ENCODE peak calls at places on chromosome 21, in four cellular contexts. A is left lung; M is lower lobe of right lung; Z is CD8-positive, alpha-beta T cell. U is an unnamed sample.

GRCh38 chr21:18058731-18059398 is 185.8 kb upstream of the CHODL start:
- DNase-seq in A (no peak), M (no peak), Z (no peak), U (no peak)

GRCh38 chr21:35134299-35134698 is 85.2 kb upstream of the RUNX1 start:
- DNase-seq in A (no peak), M (no peak), Z (no peak), U (no peak)

GRCh38 chr21:42056468-42056867 is 14.6 kb upstream of the UMODL1 start:
- DNase-seq in A (peak; percentile 39), M (no peak), Z (no peak), U (no peak)

GRCh38 chr21:29077651-29078090 is 4.2 kb upstream of the CCT8 start:
- DNase-seq in A (no peak), M (no peak), Z (no peak), U (no peak)

GRCh38 chr21:15097580-15097979 is 32.8 kb upstream of the NRIP1 start:
- DNase-seq in A (no peak), M (no peak), Z (no peak), U (no peak)

GRCh38 chr21:25313891-25314646 is 293.2 kb downstream of the MRPL39 start:
- DNase-seq in A (no peak), M (no peak), Z (no peak), U (no peak)

GRCh38 chr21:43812139-43812821 is 22.9 kb downstream of the RRP1 start:
- DNase-seq in A (peak; percentile 86), M (peak; percentile 82), Z (no peak), U (no peak)

GRCh38 chr21:37849703-37850102 is 66.6 kb downstream of the KCNJ6 start:
- DNase-seq in A (no peak), M (no peak), Z (no peak), U (no peak)

GRCh38 chr21:26834181-26834945 is 10.8 kb downstream of the ADAMTS1 start:
- DNase-seq in A (no peak), M (no peak), Z (no peak), U (no peak)

GRCh38 chr21:42009018-42009830 is 936 bp downstream of the ZBTB21 start:
- DNase-seq in A (peak; percentile 87), M (peak; percentile 71), Z (peak; percentile 7), U (no peak)

GRCh38 chr21:21122680-21123079 is 124.5 kb downstream of the NCAM2 start:
- DNase-seq in A (no peak), M (no peak), Z (no peak), U (no peak)

GRCh38 chr21:29313662-29314408 is 15.1 kb downstream of the BACH1 start:
- DNase-seq in A (no peak), M (no peak), Z (no peak), U (no peak)

GRCh38 chr21:40947713-40948112 is 100.8 kb upstream of the DSCAM start:
- DNase-seq in A (no peak), M (no peak), Z (no peak), U (no peak)

GRCh38 chr21:34524671-34525601 is 12.9 kb upstream of the KCNE1 start:
- DNase-seq in A (no peak), M (no peak), Z (no peak), U (no peak)

GRCh38 chr21:20779321-20779720 is 218.9 kb upstream of the NCAM2 start:
- DNase-seq in A (no peak), M (no peak), Z (no peak), U (no peak)

DNA sequence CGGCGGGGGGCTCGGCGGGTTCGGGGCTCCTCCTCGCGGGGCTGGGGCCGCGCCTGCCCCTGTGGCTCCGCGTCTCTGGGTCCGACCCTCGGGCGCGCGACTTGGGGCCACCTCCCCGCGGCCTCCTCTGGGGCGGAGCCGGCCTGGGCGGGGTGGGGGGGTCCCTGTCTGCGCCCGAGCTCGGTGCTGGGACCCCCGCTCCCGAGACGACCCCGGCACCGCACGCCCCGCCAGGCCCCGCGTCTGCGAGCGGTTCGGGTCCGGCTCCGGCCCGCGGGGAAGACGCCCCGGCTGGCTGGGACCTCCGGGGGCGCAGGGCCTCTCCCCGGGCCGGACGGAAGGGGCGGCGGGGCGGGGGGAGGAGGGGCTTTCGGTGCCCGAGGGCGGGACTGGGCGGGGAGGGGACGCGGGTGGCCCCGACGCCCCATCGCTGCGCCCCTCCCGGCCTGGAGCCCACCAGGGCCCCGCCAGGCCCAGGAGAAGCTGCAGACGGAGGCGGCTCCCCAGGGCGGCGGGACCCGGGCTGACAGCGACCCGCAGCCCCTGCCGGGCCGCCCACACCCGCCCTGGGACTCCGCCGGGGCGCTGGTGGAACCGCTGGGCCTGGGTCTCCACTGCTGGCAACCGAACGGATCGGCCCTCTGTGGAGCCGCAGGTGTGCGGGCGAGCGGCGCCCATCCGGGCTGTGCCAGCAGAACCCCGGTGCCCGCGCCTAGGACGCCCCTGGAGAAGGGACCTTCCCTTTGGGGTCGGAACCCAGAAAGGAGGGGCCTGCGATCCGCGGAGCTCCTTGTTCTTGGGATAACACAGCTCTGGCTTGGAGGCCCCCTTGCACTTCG is 610 bp downstream of the COL6A2 start:
- DNase-seq in A (peak; percentile 75), M (peak; percentile 43), Z (no peak), U (no peak)
- H3K4me3 ChIP-seq in A (peak overlapping the region; percentile 48), M (peak overlapping the region; percentile 59), Z (peak overlapping the region; percentile 41), U (peak overlapping the region; percentile 88)

GRCh38 chr21:32303385-32303784 is 4.7 kb downstream of the MRAP start:
- DNase-seq in A (no peak), M (no peak), Z (no peak), U (no peak)

GRCh38 chr21:32307706-32308105 is 9.1 kb downstream of the MRAP start:
- DNase-seq in A (no peak), M (no peak), Z (no peak), U (no peak)

GRCh38 chr21:32308696-32309095 is 10.0 kb downstream of the MRAP start:
- DNase-seq in A (no peak), M (no peak), Z (no peak), U (no peak)

GRCh38 chr21:32304998-32305397 is 6.3 kb downstream of the MRAP start:
- DNase-seq in A (no peak), M (no peak), Z (no peak), U (no peak)

DNA sequence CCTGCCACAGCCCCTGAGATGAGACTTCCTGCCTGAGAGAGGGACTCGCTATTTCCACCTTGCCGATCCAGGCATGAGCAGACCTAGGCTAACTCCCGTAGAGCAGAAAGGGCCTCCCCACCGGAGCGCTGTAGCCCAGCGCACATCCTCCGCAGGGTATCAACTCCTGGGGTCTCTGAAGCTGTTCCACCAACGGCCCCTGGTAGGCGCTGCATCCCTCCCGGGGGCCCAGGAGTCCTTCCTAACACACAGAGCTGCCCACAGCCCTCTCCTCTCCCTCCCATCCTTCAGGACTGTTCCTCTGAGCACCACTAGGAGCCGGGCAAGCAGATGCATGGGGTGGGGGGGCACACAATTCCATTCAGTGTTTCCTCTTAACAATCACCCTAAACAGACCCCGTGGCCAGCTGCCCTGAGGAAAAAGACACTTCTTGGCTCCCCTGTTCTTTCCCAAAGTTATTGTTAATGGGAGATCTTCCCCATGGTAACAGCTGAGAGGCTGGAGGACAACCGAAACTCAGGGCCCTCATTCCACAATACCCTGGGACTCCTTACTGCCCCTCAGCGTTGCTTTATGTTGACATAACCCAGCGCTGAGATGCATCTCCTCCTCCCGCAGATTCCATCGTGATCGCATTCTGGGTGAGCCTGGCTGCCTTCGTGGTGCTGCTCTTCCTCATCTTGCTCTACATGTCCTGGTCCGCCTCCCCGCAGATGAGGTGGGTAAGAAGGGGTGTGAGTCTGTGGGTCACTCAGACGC is 7.5 kb downstream of the MRAP start:
- DNase-seq in A (no peak), M (no peak), Z (no peak), U (no peak)
- TF ChIP-seq CTCF in A (no peak), M (no peak), Z (no peak), U (peak; percentile 40)

GRCh38 chr21:16307256-16307655 is 577.5 kb downstream of the USP25 start:
- DNase-seq in A (no peak), M (no peak), Z (no peak), U (no peak)

GRCh38 chr21:16310191-16310590 is 580.4 kb downstream of the USP25 start:
- DNase-seq in A (no peak), M (no peak), Z (no peak), U (no peak)

GRCh38 chr21:16308269-16308668 is 578.5 kb downstream of the USP25 start:
- DNase-seq in A (no peak), M (no peak), Z (no peak), U (no peak)

GRCh38 chr21:16305686-16306085 is 575.9 kb downstream of the USP25 start:
- DNase-seq in A (no peak), M (no peak), Z (no peak), U (no peak)

DNA sequence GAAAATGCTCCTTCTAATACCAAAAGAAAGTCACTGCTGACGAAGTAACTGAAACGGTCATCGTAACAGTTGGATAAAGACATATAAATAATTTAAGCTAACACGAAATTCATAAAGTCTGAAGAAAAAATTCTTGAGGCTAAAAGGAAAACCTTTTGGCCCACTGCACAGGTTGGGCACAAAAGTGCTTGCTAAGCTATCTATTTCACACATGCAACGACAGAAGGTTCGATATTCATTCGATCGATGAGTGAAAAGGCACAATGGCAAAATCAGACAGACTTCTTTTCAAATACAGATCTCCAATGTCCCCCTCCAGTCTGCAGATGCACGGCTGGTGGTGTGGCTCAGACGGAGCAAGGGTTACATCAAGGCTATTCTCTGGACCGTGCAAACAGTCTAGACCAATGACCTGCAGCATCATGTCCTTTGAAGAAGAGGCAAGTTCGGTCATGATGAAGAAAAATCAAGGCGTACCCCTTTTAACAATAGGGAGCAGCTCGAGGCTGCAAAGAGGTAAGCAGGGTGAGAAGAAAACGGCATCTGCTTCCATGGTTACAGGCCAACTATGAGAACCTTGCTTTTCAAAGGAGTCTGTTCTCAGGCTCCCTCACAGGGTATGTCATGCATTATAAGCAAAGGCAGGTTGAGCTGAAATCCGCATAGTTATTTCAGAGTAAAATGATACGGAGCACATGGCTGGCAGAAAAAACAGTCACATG is 579.6 kb downstream of the USP25 start:
- DNase-seq in A (no peak), M (no peak), Z (no peak), U (no peak)
- H3K4me3 ChIP-seq in A (no peak overlapping the region), M (no peak overlapping the region), Z (no peak overlapping the region), U (no peak overlapping the region)

GRCh38 chr21:39080366-39080765 is 102.9 kb downstream of the PSMG1 start:
- DNase-seq in A (no peak), M (no peak), Z (no peak), U (no peak)

GRCh38 chr21:39083377-39084008 is 99.8 kb downstream of the PSMG1 start:
- DNase-seq in A (no peak), M (peak; percentile 72), Z (no peak), U (no peak)

GRCh38 chr21:39084073-39084472 is 99.2 kb downstream of the PSMG1 start:
- DNase-seq in A (no peak), M (no peak), Z (no peak), U (no peak)

GRCh38 chr21:39084979-39085729 is 98.1 kb downstream of the PSMG1 start:
- DNase-seq in A (no peak), M (no peak), Z (no peak), U (no peak)

GRCh38 chr21:39082656-39083376 is 100.4 kb downstream of the PSMG1 start:
- DNase-seq in A (no peak), M (no peak), Z (no peak), U (no peak)
- TF ChIP-seq CTCF in A (no peak), M (no peak), Z (no peak), U (no peak)